ENCODE peak calls at places on chromosomes 2 and 18, in ten cellular contexts. L is upper lobe of left lung, K is K562, B is A549, W is stomach, G is tibial nerve, S is H1, A is HepG2, T is sigmoid colon, Y is SK-N-SH. F is an unnamed sample.

GRCh38 chr2:2742745-2743144 is 411.7 kb upstream of the MYT1L start:
- DNase-seq in L (no peak), K (no peak), B (no peak), W (no peak), G (no peak), S (no peak), A (no peak), T (no peak), Y (no peak), F (no peak)

GRCh38 chr2:227499971-227500630 is 28.1 kb downstream of the AGFG1 start:
- DNase-seq in L (no peak), K (no peak), B (no peak), W (no peak), G (no peak), S (no peak), A (peak; percentile 16), T (no peak), Y (no peak), F (no peak)

GRCh38 chr18:47970664-47971523 is 40.4 kb upstream of the SMAD2 start:
- DNase-seq in L (no peak), K (peak; percentile 43), B (no peak), W (no peak), G (no peak), S (no peak), A (no peak), T (no peak), Y (no peak), F (no peak)

GRCh38 chr2:227180770-227181169 is 16.3 kb downstream of the COL4A3 start:
- DNase-seq in L (no peak), K (no peak), B (no peak), W (no peak), G (no peak), S (no peak), A (no peak), T (no peak), Y (no peak), F (no peak)

GRCh38 chr2:10500601-10501361 is 52.7 kb upstream of the ODC1 start:
- DNase-seq in L (no peak), K (no peak), B (no peak), W (peak; percentile 22), G (no peak), S (peak; percentile 42), A (no peak), T (no peak), Y (no peak), F (no peak)

GRCh38 chr2:137000790-137001189 is 235.4 kb downstream of the THSD7B start:
- DNase-seq in L (no peak), K (no peak), B (no peak), W (no peak), G (no peak), S (no peak), A (no peak), T (no peak), Y (no peak), F (no peak)

GRCh38 chr2:51620830-51621229 is 588.9 kb upstream of the NRXN1 start:
- DNase-seq in L (no peak), K (no peak), B (no peak), W (no peak), G (no peak), S (no peak), A (no peak), T (no peak), Y (no peak), F (no peak)

GRCh38 chr2:9317559-9317958 is 105.8 kb downstream of the ITGB1BP1 start:
- DNase-seq in L (no peak), K (no peak), B (no peak), W (no peak), G (no peak), S (no peak), A (no peak), T (no peak), Y (no peak), F (no peak)

GRCh38 chr2:43273477-43273876 is 47.1 kb upstream of the ZFP36L2 start:
- DNase-seq in L (no peak), K (no peak), B (no peak), W (no peak), G (no peak), S (no peak), A (no peak), T (no peak), Y (no peak), F (no peak)
- H3K27ac ChIP-seq in L (no peak overlapping the region), K (no peak overlapping the region), B (peak overlapping the region; percentile 25), W (no peak overlapping the region), G (peak overlapping the region; percentile 73), S (no peak overlapping the region), A (no peak overlapping the region), T (peak overlapping the region; percentile 37), Y (peak overlapping the region; percentile 55), F (peak overlapping the region; percentile 59)

GRCh38 chr2:238387376-238387775 is 39.4 kb upstream of the ASB1 start:
- DNase-seq in L (no peak), K (no peak), B (no peak), W (no peak), G (no peak), S (no peak), A (no peak), T (no peak), Y (no peak), F (no peak)
- TF ChIP-seq EP300 in L (peak; percentile 33), K (no peak), B (no peak), W (no peak), G (no peak), S (no peak), A (no peak), T (no peak), Y (no peak), F (no peak)

GRCh38 chr2:98731709-98732349 is 897 bp upstream of the MGAT4A start:
- DNase-seq in L (no peak), K (no peak), B (no peak), W (no peak), G (no peak), S (no peak), A (peak; percentile 60), T (no peak), Y (no peak), F (no peak)

GRCh38 chr2:98727758-98728718 is 2.9 kb downstream of the MGAT4A start:
- DNase-seq in L (no peak), K (no peak), B (no peak), W (no peak), G (no peak), S (no peak), A (peak; percentile 58), T (no peak), Y (no peak), F (no peak)

GRCh38 chr2:98730851-98731708 is at the start of gene MGAT4A:
- DNase-seq in L (peak; percentile 96), K (peak; percentile 59), B (peak; percentile 63), W (peak; percentile 82), G (peak; percentile 39), S (peak; percentile 75), A (peak; percentile 69), T (peak; percentile 90), Y (peak; percentile 94), F (peak; percentile 83)

GRCh38 chr2:98730053-98730850 is 680 bp downstream of the MGAT4A start:
- DNase-seq in L (no peak), K (peak; percentile 4), B (no peak), W (peak; percentile 65), G (peak; percentile 27), S (peak; percentile 62), A (peak; percentile 59), T (peak; percentile 75), Y (peak; percentile 73), F (no peak)

DNA sequence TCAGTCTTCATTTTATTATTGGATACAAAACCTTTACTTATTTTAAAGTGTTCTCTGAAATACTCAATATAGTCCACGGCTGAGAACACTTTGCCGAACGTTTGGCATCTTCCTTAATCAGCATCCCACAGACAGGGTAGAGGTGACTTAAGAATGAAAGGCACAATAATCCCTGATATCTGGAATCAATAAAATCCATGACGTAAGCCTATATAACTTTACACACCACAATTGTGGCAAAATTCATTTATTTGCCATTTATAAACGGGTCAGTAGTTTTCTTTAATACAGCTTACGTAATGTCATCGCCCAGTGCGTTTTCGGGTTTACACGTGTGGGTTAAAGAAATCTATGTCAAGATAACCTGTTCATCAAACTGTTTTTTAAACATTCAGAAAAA is 1.3 kb downstream of the MGAT4A start:
- DNase-seq in L (no peak), K (no peak), B (no peak), W (no peak), G (no peak), S (no peak), A (no peak), T (no peak), Y (no peak), F (no peak)
- H3K27ac ChIP-seq in L (peak overlapping the region; percentile 87), K (no peak overlapping the region), B (no peak overlapping the region), W (peak overlapping the region; percentile 88), G (peak overlapping the region; percentile 88), S (no peak overlapping the region), A (peak overlapping the region; percentile 79), T (peak overlapping the region; percentile 84), Y (no peak overlapping the region), F (peak overlapping the region; percentile 83)

GRCh38 chr2:64352292-64352691 is 101.7 kb upstream of the LGALSL start:
- DNase-seq in L (no peak), K (no peak), B (no peak), W (no peak), G (no peak), S (no peak), A (peak; percentile 29), T (no peak), Y (no peak), F (no peak)

GRCh38 chr2:64359176-64359891 is 94.6 kb upstream of the LGALSL start:
- DNase-seq in L (no peak), K (no peak), B (no peak), W (no peak), G (no peak), S (no peak), A (no peak), T (no peak), Y (no peak), F (no peak)

GRCh38 chr2:64356906-64357305 is 97.1 kb upstream of the LGALSL start:
- DNase-seq in L (no peak), K (no peak), B (no peak), W (no peak), G (no peak), S (no peak), A (no peak), T (no peak), Y (no peak), F (no peak)

GRCh38 chr2:64350996-64351395 is 103.0 kb upstream of the LGALSL start:
- DNase-seq in L (no peak), K (no peak), B (no peak), W (no peak), G (no peak), S (no peak), A (no peak), T (no peak), Y (no peak), F (no peak)

DNA sequence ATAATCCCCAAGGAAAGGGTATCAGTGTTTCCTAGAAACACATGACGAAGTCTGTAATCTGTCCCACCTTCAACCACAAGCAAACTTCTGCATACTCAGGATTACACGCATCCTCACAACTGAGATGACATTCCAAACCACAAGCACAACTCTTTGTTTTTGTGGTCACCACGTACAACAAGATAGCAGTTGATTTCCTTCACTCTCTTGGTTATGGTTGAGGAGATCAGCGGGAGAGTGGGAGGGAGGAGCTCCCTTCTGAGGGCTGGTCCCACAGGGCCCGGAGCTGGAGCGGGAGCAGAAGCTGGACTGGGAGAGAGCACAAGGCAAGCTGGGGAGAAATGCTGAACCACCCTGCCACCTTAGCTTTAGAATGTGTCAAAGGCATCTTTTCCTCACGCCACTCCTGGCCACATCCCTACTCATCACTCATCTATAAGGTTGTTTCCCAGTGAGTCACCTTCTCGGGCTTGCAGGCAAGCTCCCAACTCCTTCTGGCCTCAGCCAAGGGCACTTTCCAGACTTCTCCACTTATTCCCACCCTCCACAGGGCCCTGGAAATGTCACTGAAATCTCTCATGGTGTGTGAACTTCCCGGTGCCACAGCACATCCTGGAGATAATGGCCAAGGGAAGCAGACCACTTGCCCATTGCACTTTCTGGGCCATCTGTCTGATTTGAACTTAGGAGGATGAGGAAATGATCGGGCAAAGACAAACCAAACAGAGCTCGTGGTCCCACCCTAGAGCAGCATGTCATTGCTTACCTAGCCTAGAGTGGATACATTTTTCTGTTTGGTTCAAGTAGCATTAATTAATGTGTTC is 98.9 kb upstream of the LGALSL start:
- DNase-seq in L (peak; percentile 20), K (peak; percentile 75), B (peak; percentile 86), W (no peak), G (no peak), S (no peak), A (no peak), T (no peak), Y (no peak), F (no peak)
- TF ChIP-seq EP300 in L (no peak), K (peak; percentile 86), B (no peak), W (no peak), G (no peak), S (no peak), A (no peak), T (no peak), Y (no peak), F (no peak)